ENCODE peak calls at places on chromosomes 11 and 22, in four cellular contexts. S, L, Y and T are unnamed samples.

GRCh38 chr22:29879738-29880137 is 3.2 kb upstream of the MTMR3 start:
- DNase-seq in S (no peak), Y (no peak), L (no peak), T (no peak)

GRCh38 chr11:67119577-67120391 is 721 bp downstream of the KDM2A start:
- DNase-seq in S (peak; percentile 64), L (no peak), Y (peak; percentile 22), T (peak; percentile 43)

GRCh38 chr11:59551651-59552521 is 40.5 kb downstream of the OR4D9 start:
- DNase-seq in Y (peak; percentile 44), S (no peak), L (no peak), T (no peak)

GRCh38 chr22:30004689-30005088 is 75.6 kb upstream of the HORMAD2 start:
- DNase-seq in L (no peak), S (no peak), Y (no peak), T (no peak)

GRCh38 chr22:31958625-31959239 is 14.4 kb downstream of the YWHAH start:
- DNase-seq in S (no peak), L (no peak), Y (no peak), T (no peak)

GRCh38 chr11:69127091-69127850 is 28.5 kb upstream of the SMIM38 start:
- DNase-seq in S (no peak), L (no peak), Y (peak; percentile 8), T (no peak)

GRCh38 chr11:118606157-118606843 is 1.1 kb upstream of the PHLDB1 start:
- DNase-seq in Y (peak; percentile 51), L (no peak), S (no peak), T (no peak)

GRCh38 chr22:49997932-49998717 is 14.4 kb downstream of the IL17REL start:
- DNase-seq in L (peak; percentile 20), Y (no peak), S (no peak), T (no peak)

GRCh38 chr11:82823635-82824614 is 76.3 kb downstream of the PRCP start:
- DNase-seq in S (no peak), L (no peak), Y (no peak), T (no peak)

GRCh38 chr11:16806791-16807190 is 68.3 kb downstream of the C11orf58 start:
- DNase-seq in Y (no peak), L (no peak), S (no peak), T (peak; percentile 57)

GRCh38 chr11:119478711-119479285 is 55.8 kb upstream of the THY1 start:
- DNase-seq in Y (no peak), L (peak; percentile 18), S (no peak), T (no peak)

GRCh38 chr11:76761959-76762358 is 21.2 kb upstream of the TSKU start:
- DNase-seq in Y (no peak), S (no peak), L (no peak), T (no peak)

GRCh38 chr11:4677948-4678347 is 19.7 kb downstream of the OR51E2 start:
- DNase-seq in L (no peak), Y (no peak), S (no peak), T (no peak)

GRCh38 chr22:21102659-21103267 is 57.0 kb downstream of the LRRC74B start:
- DNase-seq in Y (peak; percentile 95), L (peak; percentile 31), S (peak; percentile 66), T (peak; percentile 86)

GRCh38 chr11:44466531-44467179 is 98.8 kb upstream of the CD82 start:
- DNase-seq in S (no peak), L (no peak), Y (no peak), T (no peak)

GRCh38 chr11:133930767-133931448 is 25.9 kb downstream of the IGSF9B start:
- DNase-seq in L (no peak), Y (peak; percentile 75), S (peak; percentile 50), T (no peak)
- TF ChIP-seq CTCF in L (no peak), Y (peak; percentile 24), S (no peak), T (peak; percentile 21)

GRCh38 chr11:1389103-1389931 is 417 bp upstream of the BRSK2 start:
- DNase-seq in Y (peak; percentile 98), S (peak; percentile 96), L (peak; percentile 91), T (peak; percentile 99)
- TF ChIP-seq CTCF in Y (no peak), S (no peak), L (no peak), T (no peak)

GRCh38 chr11:60910711-60911366 is 3.1 kb upstream of the TMEM109 start:
- DNase-seq in S (no peak), Y (no peak), L (no peak), T (no peak)
- TF ChIP-seq CTCF in S (no peak), Y (no peak), L (no peak), T (no peak)

GRCh38 chr22:47632646-47633045 is 870.2 kb downstream of the TBC1D22A start:
- DNase-seq in Y (no peak), S (no peak), L (no peak), T (no peak)

GRCh38 chr22:47633111-47633510 is 870.7 kb downstream of the TBC1D22A start:
- DNase-seq in S (no peak), Y (no peak), L (no peak), T (no peak)

GRCh38 chr22:47631571-47632102 is 869.2 kb downstream of the TBC1D22A start:
- DNase-seq in S (no peak), Y (no peak), L (no peak), T (no peak)

GRCh38 chr22:47630741-47631534 is 868.5 kb downstream of the TBC1D22A start:
- DNase-seq in L (no peak), Y (no peak), S (no peak), T (no peak)

GRCh38 chr22:47634342-47634741 is 871.9 kb downstream of the TBC1D22A start:
- DNase-seq in S (no peak), Y (no peak), L (no peak), T (no peak)
- TF ChIP-seq CTCF in S (no peak), Y (no peak), L (no peak), T (no peak)

GRCh38 chr11:17986711-17987220 is 26.1 kb downstream of the SERGEF start:
- DNase-seq in S (no peak), Y (no peak), L (no peak), T (no peak)
- TF ChIP-seq CTCF in S (no peak), Y (no peak), L (no peak), T (no peak)

DNA sequence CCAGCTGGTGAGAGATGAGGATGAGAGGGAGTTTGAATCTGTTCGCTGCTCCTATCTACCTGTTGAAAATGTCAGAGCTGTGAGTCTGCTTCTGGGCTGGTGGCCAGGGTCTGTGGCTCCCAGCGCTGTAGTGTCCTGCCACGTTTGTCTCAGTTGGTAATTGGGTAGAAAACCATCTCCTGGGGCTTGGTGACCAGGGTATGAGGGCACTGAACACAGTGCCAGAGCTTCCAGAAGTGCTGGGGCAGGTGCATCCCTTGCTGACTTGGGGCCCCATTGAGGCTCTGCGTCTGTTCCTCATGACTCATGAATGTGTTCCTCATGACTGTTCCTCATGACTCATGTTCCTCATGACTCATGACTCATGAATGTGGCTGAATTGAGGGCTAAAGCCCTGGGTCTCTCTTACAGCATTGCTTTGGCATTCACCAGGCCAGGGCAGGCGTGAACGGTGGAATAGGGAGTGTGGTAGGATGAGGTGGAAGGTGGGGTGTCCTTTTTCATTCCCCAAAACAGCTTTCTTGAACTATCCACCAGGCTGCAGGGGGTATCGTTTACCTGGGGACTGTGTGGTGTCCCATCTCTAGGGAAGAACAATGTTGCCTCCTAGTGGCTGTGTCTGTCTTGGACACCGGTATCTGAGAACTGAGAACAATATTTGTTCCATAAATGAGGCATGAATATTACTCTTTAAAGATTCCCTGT is 139.5 kb downstream of the COMMD9 start:
- DNase-seq in L (peak; percentile 58), Y (peak; percentile 34), S (no peak), T (no peak)
- TF ChIP-seq CTCF in L (no peak), Y (peak; percentile 30), S (no peak), T (peak; percentile 31)